ENCODE peak calls at places on chromosome 21, in seven cellular contexts. T is GDM1, I is LoVo, P is dorsolateral prefrontal cortex, Z is NCI-H1092, S is H4, U is NCI-H1417. A is an unnamed sample.

GRCh38 chr21:44596068-44596725 is 3.9 kb upstream of the KRTAP10-6 start:
- DNase-seq in T (no peak), I (no peak), P (no peak), Z (no peak), S (no peak), U (no peak), A (no peak)

GRCh38 chr21:21236981-21237380 is 238.8 kb downstream of the NCAM2 start:
- DNase-seq in T (no peak), I (no peak), P (no peak), Z (no peak), S (no peak), U (no peak), A (no peak)

GRCh38 chr21:26115899-26116298 is 54.7 kb downstream of the APP start:
- DNase-seq in T (no peak), I (no peak), P (no peak), Z (peak), S (peak), U (peak), A (peak)

GRCh38 chr21:27466175-27466574 is 499.3 kb upstream of the ADAMTS5 start:
- DNase-seq in T (no peak), I (no peak), P (no peak), Z (no peak), S (no peak), U (no peak), A (no peak)

GRCh38 chr21:44897326-44898010 is 23.2 kb downstream of the ITGB2 start:
- DNase-seq in T (no peak), I (no peak), P (no peak), Z (no peak), S (no peak), U (no peak), A (no peak)

GRCh38 chr21:27290020-27290419 is 323.1 kb upstream of the ADAMTS5 start:
- DNase-seq in T (no peak), I (no peak), P (no peak), Z (no peak), S (no peak), U (no peak), A (no peak)

GRCh38 chr21:27300770-27301169 is 333.9 kb upstream of the ADAMTS5 start:
- DNase-seq in T (no peak), I (no peak), P (no peak), Z (no peak), S (no peak), U (no peak), A (peak)

GRCh38 chr21:39083377-39084008 is 99.8 kb downstream of the PSMG1 start:
- DNase-seq in T (no peak), I (no peak), P (no peak), Z (no peak), S (no peak), U (no peak), A (no peak)

GRCh38 chr21:38487906-38488639 is 10.2 kb downstream of the ERG start:
- DNase-seq in T (no peak), I (no peak), P (no peak), Z (peak), S (no peak), U (peak), A (no peak)

GRCh38 chr21:33976082-33976979 is 60.7 kb upstream of the ATP5PO start:
- DNase-seq in T (peak), I (peak), P (no peak), Z (no peak), S (peak), U (no peak), A (peak)

GRCh38 chr21:25421327-25422028 is 185.8 kb downstream of the MRPL39 start:
- DNase-seq in T (peak), I (peak), P (no peak), Z (peak), S (peak), U (peak), A (peak)

GRCh38 chr21:33452362-33452761 is 27.4 kb downstream of the TMEM50B start:
- DNase-seq in T (no peak), I (no peak), P (no peak), Z (no peak), S (no peak), U (no peak), A (no peak)

GRCh38 chr21:34807881-34808568 is 139.2 kb downstream of the CLIC6 start:
- DNase-seq in T (peak), I (peak), P (no peak), Z (no peak), S (peak), U (no peak), A (peak)

GRCh38 chr21:32543975-32544374 is 41.3 kb downstream of the TCP10L start:
- DNase-seq in T (no peak), I (no peak), P (no peak), Z (no peak), S (no peak), U (no peak), A (no peak)

GRCh38 chr21:32748529-32748928 is 20.7 kb upstream of the SYNJ1 start:
- DNase-seq in T (no peak), I (no peak), P (no peak), Z (no peak), S (no peak), U (no peak), A (no peak)